ENCODE peak calls at places on chromosome 13, in six cellular contexts. I is WTC11; B is NCI-H1092 treated with DMSO at 0.1 percent for 48 hours; Y is iris pigment epithelial cell; M is cardiac muscle cell; D is stimulated activated CD4-positive, alpha-beta T cell treated with anti-CD3 and anti-CD28 coated beads, Interleukin-12 subunit alpha, Interleukin-12 subunit beta, amount 100 ng/mL, for 4 hours. W is an unnamed sample.

GRCh38 chr13:25905411-25906010 is 146.3 kb downstream of the SHISA2 start:
- DNase-seq in I (no peak), B (no peak), Y (no peak), M (no peak), D (no peak), W (no peak)

GRCh38 chr13:39538826-39539555 is 64.0 kb downstream of the LHFPL6 start:
- DNase-seq in I (no peak), B (peak; percentile 99), Y (peak; percentile 52), M (no peak), D (no peak), W (peak; percentile 91)

GRCh38 chr13:48853381-48854102 is 122.2 kb upstream of the FNDC3A start:
- DNase-seq in I (no peak), B (no peak), Y (peak; percentile 52), M (peak; percentile 39), D (no peak), W (no peak)

GRCh38 chr13:21674271-21675009 is 3.6 kb downstream of the FGF9 start:
- DNase-seq in I (peak; percentile 53), B (peak; percentile 69), Y (no peak), M (no peak), D (peak; percentile 30), W (no peak)

GRCh38 chr13:99086149-99086868 is 108.4 kb upstream of the DOCK9 start:
- DNase-seq in I (peak; percentile 49), B (peak; percentile 55), Y (peak; percentile 74), M (peak; percentile 58), D (peak; percentile 69), W (peak; percentile 10)

GRCh38 chr13:29465741-29466293 is 129.7 kb downstream of the SLC7A1 start:
- DNase-seq in I (no peak), B (no peak), Y (peak; percentile 59), M (peak; percentile 73), D (no peak), W (no peak)

GRCh38 chr13:25902946-25903345 is 148.9 kb downstream of the SHISA2 start:
- DNase-seq in I (no peak), B (no peak), Y (no peak), M (no peak), D (no peak), W (no peak)

GRCh38 chr13:106619688-106620555 is 52.0 kb upstream of the ARGLU1 start:
- DNase-seq in I (peak; percentile 24), B (peak; percentile 77), Y (peak; percentile 72), M (peak; percentile 84), D (no peak), W (peak; percentile 44)

GRCh38 chr13:48636550-48636949 is 17.2 kb upstream of the CYSLTR2 start:
- DNase-seq in I (no peak), B (no peak), Y (peak; percentile 96), M (peak; percentile 96), D (no peak), W (no peak)

GRCh38 chr13:49664606-49665005 is 26.7 kb downstream of the EBPL start:
- DNase-seq in I (no peak), B (no peak), Y (no peak), M (no peak), D (no peak), W (no peak)

GRCh38 chr13:67096418-67096817 is 133.7 kb downstream of the PCDH9 start:
- DNase-seq in I (no peak), B (no peak), Y (no peak), M (no peak), D (no peak), W (no peak)

GRCh38 chr13:63636231-63636993 is 2220.8 kb upstream of the PCDH20 start:
- DNase-seq in I (no peak), B (peak; percentile 23), Y (peak; percentile 5), M (no peak), D (no peak), W (no peak)

GRCh38 chr13:32426981-32427851 is 714 bp downstream of the N4BP2L1 start:
- DNase-seq in I (peak; percentile 77), B (peak; percentile 25), Y (peak; percentile 31), M (peak; percentile 22), D (peak; percentile 56), W (no peak)

GRCh38 chr13:50161052-50161451 is 145.8 kb downstream of the KCNRG start:
- DNase-seq in I (no peak), B (no peak), Y (peak; percentile 62), M (peak; percentile 69), D (no peak), W (no peak)

GRCh38 chr13:50801087-50801931 is 42.2 kb downstream of the DLEU7 start:
- DNase-seq in I (peak; percentile 65), B (peak; percentile 34), Y (peak; percentile 79), M (peak; percentile 88), D (peak; percentile 38), W (peak; percentile 59)

GRCh38 chr13:77619655-77620054 is 77.8 kb upstream of the SLAIN1 start:
- DNase-seq in I (no peak), B (no peak), Y (no peak), M (no peak), D (no peak), W (no peak)

GRCh38 chr13:59846845-59847620 is 316.7 kb downstream of the DIAPH3 start:
- DNase-seq in I (no peak), B (no peak), Y (peak; percentile 44), M (peak; percentile 22), D (no peak), W (no peak)

GRCh38 chr13:40974460-40975407 is 44.4 kb downstream of the ELF1 start:
- DNase-seq in I (no peak), B (no peak), Y (peak; percentile 82), M (peak; percentile 89), D (no peak), W (no peak)

GRCh38 chr13:65964672-65965071 is 1265.5 kb downstream of the PCDH9 start:
- DNase-seq in I (no peak), B (no peak), Y (peak; percentile 15), M (no peak), D (no peak), W (no peak)